ENCODE peak calls at places on chromosomes 2 and 18, in six cellular contexts. One of them, this sample, is unnamed.

GRCh38 chr2:128346811-128347558 is 28.3 kb upstream of the HS6ST1 start:
- DNase-seq in HCT116: no peak
- DNase-seq in dorsolateral prefrontal cortex: no peak
- DNase-seq in psoas muscle: no peak
- DNase-seq in fibroblast of lung: no peak
- DNase-seq in breast epithelium: peak; percentile 17
- DNase-seq in this sample: no peak

GRCh38 chr2:88856409-88857135 is 165.1 kb downstream of the RPIA start:
- DNase-seq in HCT116: no peak
- DNase-seq in dorsolateral prefrontal cortex: no peak
- DNase-seq in psoas muscle: no peak
- DNase-seq in fibroblast of lung: no peak
- DNase-seq in breast epithelium: no peak
- DNase-seq in this sample: no peak

GRCh38 chr2:112168422-112169124 is 30.4 kb downstream of the FBLN7 start:
- DNase-seq in HCT116: no peak
- DNase-seq in dorsolateral prefrontal cortex: no peak
- DNase-seq in psoas muscle: no peak
- DNase-seq in fibroblast of lung: peak; percentile 23
- DNase-seq in breast epithelium: no peak
- DNase-seq in this sample: no peak

GRCh38 chr2:4324531-4324930 is 621.2 kb downstream of the DCDC2C start:
- DNase-seq in HCT116: no peak
- DNase-seq in dorsolateral prefrontal cortex: no peak
- DNase-seq in psoas muscle: no peak
- DNase-seq in fibroblast of lung: no peak
- DNase-seq in breast epithelium: peak; percentile 24
- DNase-seq in this sample: no peak

GRCh38 chr18:12825230-12825629 is 58.8 kb downstream of the PTPN2 start:
- DNase-seq in HCT116: no peak
- DNase-seq in dorsolateral prefrontal cortex: no peak
- DNase-seq in psoas muscle: no peak
- DNase-seq in fibroblast of lung: no peak
- DNase-seq in breast epithelium: no peak
- DNase-seq in this sample: no peak

GRCh38 chr2:208426414-208426813 is 19.8 kb downstream of the PTH2R start:
- DNase-seq in HCT116: no peak
- DNase-seq in dorsolateral prefrontal cortex: no peak
- DNase-seq in psoas muscle: no peak
- DNase-seq in fibroblast of lung: no peak
- DNase-seq in breast epithelium: no peak
- DNase-seq in this sample: no peak

GRCh38 chr2:101864426-101864825 is 127.3 kb upstream of the IL1R2 start:
- DNase-seq in HCT116: no peak
- DNase-seq in dorsolateral prefrontal cortex: no peak
- DNase-seq in psoas muscle: no peak
- DNase-seq in fibroblast of lung: no peak
- DNase-seq in breast epithelium: no peak
- DNase-seq in this sample: no peak

GRCh38 chr2:149375801-149376349 is 45.5 kb downstream of the LYPD6 start:
- DNase-seq in HCT116: no peak
- DNase-seq in dorsolateral prefrontal cortex: no peak
- DNase-seq in psoas muscle: no peak
- DNase-seq in fibroblast of lung: peak; percentile 91
- DNase-seq in breast epithelium: no peak
- DNase-seq in this sample: no peak

GRCh38 chr2:191933307-191934105 is 86.6 kb upstream of the CAVIN2 start:
- DNase-seq in HCT116: no peak
- DNase-seq in dorsolateral prefrontal cortex: no peak
- DNase-seq in psoas muscle: no peak
- DNase-seq in fibroblast of lung: peak; percentile 24
- DNase-seq in breast epithelium: no peak
- DNase-seq in this sample: no peak

GRCh38 chr18:27966872-27967271 is 210.1 kb downstream of the CDH2 start:
- DNase-seq in HCT116: no peak
- DNase-seq in dorsolateral prefrontal cortex: no peak
- DNase-seq in psoas muscle: no peak
- DNase-seq in fibroblast of lung: no peak
- DNase-seq in breast epithelium: no peak
- DNase-seq in this sample: no peak

GRCh38 chr2:71609029-71609428 is 155.7 kb downstream of the DYSF start:
- DNase-seq in HCT116: no peak
- DNase-seq in dorsolateral prefrontal cortex: peak; percentile 32
- DNase-seq in psoas muscle: peak; percentile 35
- DNase-seq in fibroblast of lung: no peak
- DNase-seq in breast epithelium: peak; percentile 9
- DNase-seq in this sample: peak; percentile 24

GRCh38 chr2:113848758-113849460 is 41.0 kb upstream of the ACTR3 start:
- DNase-seq in HCT116: peak; percentile 13
- DNase-seq in dorsolateral prefrontal cortex: no peak
- DNase-seq in psoas muscle: no peak
- DNase-seq in fibroblast of lung: peak; percentile 58
- DNase-seq in breast epithelium: no peak
- DNase-seq in this sample: no peak

GRCh38 chr2:26000561-26001211 is 18.4 kb upstream of the KIF3C start:
- DNase-seq in HCT116: no peak
- DNase-seq in dorsolateral prefrontal cortex: no peak
- DNase-seq in psoas muscle: peak; percentile 86
- DNase-seq in fibroblast of lung: no peak
- DNase-seq in breast epithelium: no peak
- DNase-seq in this sample: peak; percentile 82

GRCh38 chr2:137123241-137123640 is 357.9 kb downstream of the THSD7B start:
- DNase-seq in HCT116: no peak
- DNase-seq in dorsolateral prefrontal cortex: no peak
- DNase-seq in psoas muscle: no peak
- DNase-seq in fibroblast of lung: peak; percentile 56
- DNase-seq in breast epithelium: no peak
- DNase-seq in this sample: no peak

GRCh38 chr2:159228006-159228655 is 58.4 kb downstream of the WDSUB1 start:
- DNase-seq in HCT116: no peak
- DNase-seq in dorsolateral prefrontal cortex: no peak
- DNase-seq in psoas muscle: no peak
- DNase-seq in fibroblast of lung: peak; percentile 25
- DNase-seq in breast epithelium: no peak
- DNase-seq in this sample: no peak

GRCh38 chr2:102033028-102033749 is 41.4 kb downstream of the IL1R2 start:
- DNase-seq in HCT116: no peak
- DNase-seq in dorsolateral prefrontal cortex: no peak
- DNase-seq in psoas muscle: no peak
- DNase-seq in fibroblast of lung: peak; percentile 96
- DNase-seq in breast epithelium: peak; percentile 90
- DNase-seq in this sample: peak; percentile 86

GRCh38 chr2:107305966-107306365 is 420.0 kb upstream of the ST6GAL2 start:
- DNase-seq in HCT116: no peak
- DNase-seq in dorsolateral prefrontal cortex: no peak
- DNase-seq in psoas muscle: no peak
- DNase-seq in fibroblast of lung: no peak
- DNase-seq in breast epithelium: no peak
- DNase-seq in this sample: no peak

GRCh38 chr18:40851014-40851429 is 1104.0 kb upstream of the PIK3C3 start:
- DNase-seq in HCT116: no peak
- DNase-seq in dorsolateral prefrontal cortex: no peak
- DNase-seq in psoas muscle: no peak
- DNase-seq in fibroblast of lung: peak; percentile 88
- DNase-seq in breast epithelium: peak; percentile 46
- DNase-seq in this sample: peak; percentile 40

GRCh38 chr2:88350641-88351601 is 101.6 kb downstream of the FOXI3 start:
- DNase-seq in HCT116: peak; percentile 65
- DNase-seq in dorsolateral prefrontal cortex: no peak
- DNase-seq in psoas muscle: no peak
- DNase-seq in fibroblast of lung: no peak
- DNase-seq in breast epithelium: peak; percentile 62
- DNase-seq in this sample: peak; percentile 85

GRCh38 chr18:12309683-12310198 is 1.7 kb downstream of the TUBB6 start:
- DNase-seq in HCT116: no peak
- DNase-seq in dorsolateral prefrontal cortex: no peak
- DNase-seq in psoas muscle: no peak
- DNase-seq in fibroblast of lung: no peak
- DNase-seq in breast epithelium: no peak
- DNase-seq in this sample: no peak

GRCh38 chr2:26640781-26641564 is at the start of gene CIB4:
- DNase-seq in HCT116: peak; percentile 4
- DNase-seq in dorsolateral prefrontal cortex: no peak
- DNase-seq in psoas muscle: no peak
- DNase-seq in fibroblast of lung: no peak
- DNase-seq in breast epithelium: peak; percentile 69
- DNase-seq in this sample: no peak

GRCh38 chr18:21241224-21242131 is 554 bp upstream of the GREB1L start:
- DNase-seq in HCT116: no peak
- DNase-seq in dorsolateral prefrontal cortex: no peak
- DNase-seq in psoas muscle: peak; percentile 59
- DNase-seq in fibroblast of lung: no peak
- DNase-seq in breast epithelium: no peak
- DNase-seq in this sample: no peak

GRCh38 chr2:208042041-208042440 is 16.7 kb upstream of the PLEKHM3 start:
- DNase-seq in HCT116: no peak
- DNase-seq in dorsolateral prefrontal cortex: no peak
- DNase-seq in psoas muscle: no peak
- DNase-seq in fibroblast of lung: peak; percentile 56
- DNase-seq in breast epithelium: no peak
- DNase-seq in this sample: no peak

GRCh38 chr18:44149706-44150105 is 531.0 kb upstream of the SETBP1 start:
- DNase-seq in HCT116: no peak
- DNase-seq in dorsolateral prefrontal cortex: no peak
- DNase-seq in psoas muscle: no peak
- DNase-seq in fibroblast of lung: peak; percentile 93
- DNase-seq in breast epithelium: no peak
- DNase-seq in this sample: no peak

GRCh38 chr2:54770211-54770610 is 46.7 kb downstream of the EML6 start:
- DNase-seq in HCT116: no peak
- DNase-seq in dorsolateral prefrontal cortex: no peak
- DNase-seq in psoas muscle: no peak
- DNase-seq in fibroblast of lung: no peak
- DNase-seq in breast epithelium: no peak
- DNase-seq in this sample: no peak

GRCh38 chr2:9573013-9573708 is 17.5 kb upstream of the ADAM17 start:
- DNase-seq in HCT116: no peak
- DNase-seq in dorsolateral prefrontal cortex: no peak
- DNase-seq in psoas muscle: no peak
- DNase-seq in fibroblast of lung: peak; percentile 39
- DNase-seq in breast epithelium: no peak
- DNase-seq in this sample: no peak

GRCh38 chr2:9578475-9579235 is 23.0 kb upstream of the ADAM17 start:
- DNase-seq in HCT116: no peak
- DNase-seq in dorsolateral prefrontal cortex: no peak
- DNase-seq in psoas muscle: no peak
- DNase-seq in fibroblast of lung: no peak
- DNase-seq in breast epithelium: no peak
- DNase-seq in this sample: no peak

GRCh38 chr2:9574314-9574713 is 18.7 kb upstream of the ADAM17 start:
- DNase-seq in HCT116: no peak
- DNase-seq in dorsolateral prefrontal cortex: no peak
- DNase-seq in psoas muscle: no peak
- DNase-seq in fibroblast of lung: peak; percentile 38
- DNase-seq in breast epithelium: no peak
- DNase-seq in this sample: no peak

GRCh38 chr2:9570182-9571060 is 14.8 kb upstream of the ADAM17 start:
- DNase-seq in HCT116: no peak
- DNase-seq in dorsolateral prefrontal cortex: no peak
- DNase-seq in psoas muscle: no peak
- DNase-seq in fibroblast of lung: peak; percentile 44
- DNase-seq in breast epithelium: no peak
- DNase-seq in this sample: no peak

GRCh38 chr2:9573840-9574239 is 18.2 kb upstream of the ADAM17 start:
- DNase-seq in HCT116: no peak
- DNase-seq in dorsolateral prefrontal cortex: no peak
- DNase-seq in psoas muscle: no peak
- DNase-seq in fibroblast of lung: no peak
- DNase-seq in breast epithelium: no peak
- DNase-seq in this sample: no peak
- TF ChIP-seq CTCF in HCT116: peak; percentile 42
- TF ChIP-seq CTCF in dorsolateral prefrontal cortex: no peak
- TF ChIP-seq CTCF in psoas muscle: no peak
- TF ChIP-seq CTCF in fibroblast of lung: no peak
- TF ChIP-seq CTCF in breast epithelium: no peak
- TF ChIP-seq CTCF in this sample: no peak

DNA sequence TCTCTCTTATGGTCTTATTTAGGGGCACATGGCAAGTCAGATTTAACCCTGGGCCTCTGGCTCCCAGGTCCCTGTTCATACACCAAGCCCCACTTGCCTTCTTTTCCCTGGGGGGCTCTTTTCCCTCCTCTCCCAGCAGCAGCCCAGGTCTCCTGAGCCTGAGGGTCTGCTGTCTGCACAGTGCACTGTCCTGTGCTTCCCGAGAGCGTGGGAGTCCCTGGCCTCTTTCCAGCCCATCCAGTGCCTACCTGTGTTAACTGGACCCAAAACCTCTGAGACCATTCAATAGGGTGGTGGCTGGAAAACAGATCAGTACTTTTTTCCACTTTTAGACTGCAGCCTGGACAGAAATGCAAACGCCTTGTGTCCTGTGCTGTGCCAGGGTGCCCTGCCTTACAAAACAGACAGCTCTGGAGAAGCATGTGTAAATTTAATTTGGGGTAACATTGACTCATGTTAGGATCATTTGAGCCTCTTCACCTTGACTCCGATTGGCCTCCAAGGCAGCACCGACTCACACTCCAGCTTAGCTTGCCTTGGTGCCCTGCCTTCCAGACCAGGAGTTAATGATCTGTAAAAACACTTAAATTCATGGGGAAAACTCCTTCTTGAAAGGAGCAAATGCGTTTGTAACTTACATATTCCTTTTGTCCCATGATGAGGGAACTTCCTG is 34.3 kb downstream of the TWIST2 start:
- DNase-seq in HCT116: no peak
- DNase-seq in dorsolateral prefrontal cortex: no peak
- DNase-seq in psoas muscle: no peak
- DNase-seq in fibroblast of lung: no peak
- DNase-seq in breast epithelium: no peak
- DNase-seq in this sample: no peak
- H3K27ac ChIP-seq in HCT116: no peak overlapping the region
- H3K27ac ChIP-seq in dorsolateral prefrontal cortex: no peak overlapping the region
- H3K27ac ChIP-seq in psoas muscle: no peak overlapping the region
- H3K27ac ChIP-seq in fibroblast of lung: peak overlapping the region; percentile 6
- H3K27ac ChIP-seq in breast epithelium: no peak overlapping the region
- H3K27ac ChIP-seq in this sample: no peak overlapping the region

GRCh38 chr2:177599956-177600355 is 207.4 kb downstream of the AGPS start:
- DNase-seq in HCT116: no peak
- DNase-seq in dorsolateral prefrontal cortex: no peak
- DNase-seq in psoas muscle: no peak
- DNase-seq in fibroblast of lung: no peak
- DNase-seq in breast epithelium: no peak
- DNase-seq in this sample: no peak
- TF ChIP-seq CTCF in HCT116: no peak
- TF ChIP-seq CTCF in dorsolateral prefrontal cortex: no peak
- TF ChIP-seq CTCF in psoas muscle: no peak
- TF ChIP-seq CTCF in fibroblast of lung: no peak
- TF ChIP-seq CTCF in breast epithelium: no peak
- TF ChIP-seq CTCF in this sample: no peak

DNA sequence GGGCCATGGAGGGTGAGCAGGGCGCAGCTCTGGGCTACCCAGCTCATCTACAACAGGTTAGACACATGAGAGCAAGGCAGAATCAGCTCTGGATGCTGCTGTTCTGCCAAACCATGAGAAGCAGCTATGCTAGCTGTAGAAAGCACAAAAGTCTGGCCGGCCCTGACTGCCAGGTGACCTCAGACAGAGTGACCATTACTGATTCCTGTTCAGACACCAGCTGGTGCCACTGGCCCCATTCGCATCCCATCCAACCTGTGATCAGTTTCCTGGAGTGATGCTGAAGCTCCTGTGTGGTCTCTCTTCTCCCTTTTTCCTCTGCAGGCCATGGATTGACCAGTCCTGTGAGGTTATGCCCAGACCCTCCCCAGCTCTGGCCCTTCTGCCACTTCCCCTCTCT is 14.3 kb downstream of the RBMS1 start:
- DNase-seq in HCT116: no peak
- DNase-seq in dorsolateral prefrontal cortex: no peak
- DNase-seq in psoas muscle: no peak
- DNase-seq in fibroblast of lung: no peak
- DNase-seq in breast epithelium: no peak
- DNase-seq in this sample: no peak
- H3K27ac ChIP-seq in HCT116: no peak overlapping the region
- H3K27ac ChIP-seq in dorsolateral prefrontal cortex: no peak overlapping the region
- H3K27ac ChIP-seq in psoas muscle: no peak overlapping the region
- H3K27ac ChIP-seq in fibroblast of lung: no peak overlapping the region
- H3K27ac ChIP-seq in breast epithelium: no peak overlapping the region
- H3K27ac ChIP-seq in this sample: no peak overlapping the region